ENCODE peak calls at places on chromosomes 16 and 17, in six cellular contexts. One of them, this sample, is unnamed.

GRCh38 chr17:1532836-1533602 is 16.6 kb upstream of the INPP5K start:
- DNase-seq in tibial nerve: no peak
- DNase-seq in pancreas: no peak
- DNase-seq in ovary: no peak
- DNase-seq in fibroblast of lung: peak; percentile 20
- DNase-seq in foreskin keratinocyte: no peak
- DNase-seq in this sample: no peak

GRCh38 chr16:48003226-48003907 is 152.4 kb downstream of the ABCC12 start:
- DNase-seq in ovary: no peak
- DNase-seq in pancreas: no peak
- DNase-seq in fibroblast of lung: no peak
- DNase-seq in tibial nerve: peak; percentile 22
- DNase-seq in foreskin keratinocyte: peak; percentile 96
- DNase-seq in this sample: no peak

GRCh38 chr17:45293413-45294211 is 23.2 kb downstream of the MAP3K14 start:
- DNase-seq in pancreas: no peak
- DNase-seq in foreskin keratinocyte: peak; percentile 66
- DNase-seq in ovary: peak; percentile 79
- DNase-seq in fibroblast of lung: peak; percentile 96
- DNase-seq in tibial nerve: peak; percentile 79
- DNase-seq in this sample: peak; percentile 87

GRCh38 chr17:56966277-56966676 is 5.4 kb upstream of the COIL start:
- DNase-seq in tibial nerve: no peak
- DNase-seq in pancreas: no peak
- DNase-seq in foreskin keratinocyte: no peak
- DNase-seq in fibroblast of lung: no peak
- DNase-seq in ovary: no peak
- DNase-seq in this sample: no peak

GRCh38 chr16:72677662-72678447 is 370.1 kb downstream of the ZFHX3 start:
- DNase-seq in tibial nerve: no peak
- DNase-seq in foreskin keratinocyte: peak; percentile 45
- DNase-seq in pancreas: no peak
- DNase-seq in fibroblast of lung: peak; percentile 74
- DNase-seq in ovary: no peak
- DNase-seq in this sample: no peak

GRCh38 chr16:28823719-28824547 is 1.1 kb downstream of the ATXN2L start:
- DNase-seq in foreskin keratinocyte: peak; percentile 95
- DNase-seq in pancreas: peak; percentile 95
- DNase-seq in tibial nerve: peak; percentile 95
- DNase-seq in ovary: peak; percentile 98
- DNase-seq in fibroblast of lung: peak; percentile 98
- DNase-seq in this sample: peak; percentile 76

GRCh38 chr17:80910043-80910442 is 81.6 kb upstream of the CHMP6 start:
- DNase-seq in foreskin keratinocyte: no peak
- DNase-seq in pancreas: peak; percentile 9
- DNase-seq in tibial nerve: no peak
- DNase-seq in ovary: no peak
- DNase-seq in fibroblast of lung: no peak
- DNase-seq in this sample: no peak

GRCh38 chr16:83530293-83530692 is 277.5 kb upstream of the HSBP1 start:
- DNase-seq in pancreas: no peak
- DNase-seq in foreskin keratinocyte: no peak
- DNase-seq in ovary: no peak
- DNase-seq in fibroblast of lung: no peak
- DNase-seq in tibial nerve: no peak
- DNase-seq in this sample: no peak

GRCh38 chr16:84207869-84208268 is 16.9 kb downstream of the ADAD2 start:
- DNase-seq in tibial nerve: no peak
- DNase-seq in foreskin keratinocyte: no peak
- DNase-seq in pancreas: no peak
- DNase-seq in ovary: no peak
- DNase-seq in fibroblast of lung: no peak
- DNase-seq in this sample: no peak

GRCh38 chr17:50683434-50684287 is 24.1 kb downstream of the ANKRD40 start:
- DNase-seq in fibroblast of lung: no peak
- DNase-seq in ovary: no peak
- DNase-seq in foreskin keratinocyte: no peak
- DNase-seq in tibial nerve: no peak
- DNase-seq in pancreas: peak; percentile 53
- DNase-seq in this sample: no peak

GRCh38 chr17:50682938-50683337 is 24.8 kb downstream of the ANKRD40 start:
- DNase-seq in foreskin keratinocyte: no peak
- DNase-seq in pancreas: no peak
- DNase-seq in tibial nerve: no peak
- DNase-seq in fibroblast of lung: no peak
- DNase-seq in ovary: no peak
- DNase-seq in this sample: no peak

GRCh38 chr17:50682441-50682840 is 25.3 kb downstream of the ANKRD40 start:
- DNase-seq in foreskin keratinocyte: no peak
- DNase-seq in pancreas: no peak
- DNase-seq in tibial nerve: no peak
- DNase-seq in ovary: no peak
- DNase-seq in fibroblast of lung: no peak
- DNase-seq in this sample: no peak

GRCh38 chr17:50680126-50680525 is 27.6 kb downstream of the ANKRD40 start:
- DNase-seq in foreskin keratinocyte: no peak
- DNase-seq in fibroblast of lung: no peak
- DNase-seq in ovary: peak; percentile 24
- DNase-seq in pancreas: no peak
- DNase-seq in tibial nerve: no peak
- DNase-seq in this sample: no peak

DNA sequence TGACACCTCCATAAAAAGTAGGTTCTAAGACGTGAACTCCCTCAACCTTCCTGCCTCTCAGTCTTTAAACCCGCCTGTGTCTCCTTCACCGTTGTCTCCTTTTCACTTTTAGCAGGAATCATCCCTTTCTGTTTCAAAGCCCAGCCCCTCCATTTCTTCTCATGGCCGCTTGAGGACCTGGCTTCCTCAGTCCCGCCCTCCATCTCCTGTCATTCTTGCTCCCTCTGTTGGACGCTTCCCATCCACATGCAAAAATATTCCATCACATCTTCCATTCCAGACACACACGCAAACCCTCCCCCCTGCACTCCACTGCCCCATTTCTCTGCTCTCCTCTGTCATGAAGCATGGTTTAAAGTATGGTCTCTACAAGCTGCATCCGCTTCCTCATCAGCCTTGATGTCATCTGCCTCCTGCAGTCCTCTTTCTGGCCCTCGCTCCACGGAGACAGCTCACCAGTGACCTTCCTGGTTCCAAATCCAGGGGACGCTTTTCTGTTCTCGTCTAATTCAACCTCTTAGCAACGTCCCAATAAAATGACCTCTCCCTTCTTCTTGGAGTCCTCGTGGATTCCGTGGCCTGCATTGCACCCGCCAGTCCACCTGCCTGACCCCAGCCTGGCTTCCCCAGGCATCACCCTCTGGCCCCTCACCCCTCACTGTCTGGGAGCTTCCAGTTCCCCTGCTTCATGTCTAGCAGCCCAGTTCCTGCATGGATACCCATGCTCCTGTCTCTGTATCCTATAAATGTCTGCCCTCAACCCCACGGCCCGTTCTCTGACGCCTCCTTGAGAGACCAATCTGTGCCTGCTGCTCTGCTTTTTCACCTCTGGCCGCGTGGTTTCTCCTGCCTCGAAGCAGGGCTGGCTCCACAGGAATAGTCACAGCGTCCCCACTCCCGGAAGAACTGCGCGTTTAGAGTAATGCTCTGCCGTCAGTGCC is 26.2 kb downstream of the ANKRD40 start:
- DNase-seq in foreskin keratinocyte: peak; percentile 47
- DNase-seq in pancreas: peak; percentile 51
- DNase-seq in tibial nerve: peak; percentile 70
- DNase-seq in ovary: no peak
- DNase-seq in fibroblast of lung: peak; percentile 80
- DNase-seq in this sample: no peak
- TF ChIP-seq CTCF in foreskin keratinocyte: peak; percentile 89
- TF ChIP-seq CTCF in pancreas: no peak
- TF ChIP-seq CTCF in tibial nerve: peak; percentile 20
- TF ChIP-seq CTCF in ovary: peak; percentile 64
- TF ChIP-seq CTCF in fibroblast of lung: peak; percentile 62
- TF ChIP-seq CTCF in this sample: no peak

GRCh38 chr16:4056161-4057105 is 59.8 kb downstream of the ADCY9 start:
- DNase-seq in foreskin keratinocyte: no peak
- DNase-seq in tibial nerve: no peak
- DNase-seq in fibroblast of lung: no peak
- DNase-seq in ovary: no peak
- DNase-seq in pancreas: no peak
- DNase-seq in this sample: no peak
- H3K27ac ChIP-seq in foreskin keratinocyte: no peak overlapping the region
- H3K27ac ChIP-seq in tibial nerve: no peak overlapping the region
- H3K27ac ChIP-seq in fibroblast of lung: no peak overlapping the region
- H3K27ac ChIP-seq in ovary: no peak overlapping the region
- H3K27ac ChIP-seq in pancreas: no peak overlapping the region
- H3K27ac ChIP-seq in this sample: peak overlapping the region; percentile 9

GRCh38 chr17:51585514-51586104 is 325.3 kb downstream of the UTP18 start:
- DNase-seq in tibial nerve: no peak
- DNase-seq in fibroblast of lung: no peak
- DNase-seq in pancreas: no peak
- DNase-seq in foreskin keratinocyte: no peak
- DNase-seq in ovary: peak; percentile 39
- DNase-seq in this sample: no peak
- TF ChIP-seq CTCF in tibial nerve: no peak
- TF ChIP-seq CTCF in fibroblast of lung: no peak
- TF ChIP-seq CTCF in pancreas: no peak
- TF ChIP-seq CTCF in foreskin keratinocyte: peak; percentile 65
- TF ChIP-seq CTCF in ovary: no peak
- TF ChIP-seq CTCF in this sample: peak; percentile 69

DNA sequence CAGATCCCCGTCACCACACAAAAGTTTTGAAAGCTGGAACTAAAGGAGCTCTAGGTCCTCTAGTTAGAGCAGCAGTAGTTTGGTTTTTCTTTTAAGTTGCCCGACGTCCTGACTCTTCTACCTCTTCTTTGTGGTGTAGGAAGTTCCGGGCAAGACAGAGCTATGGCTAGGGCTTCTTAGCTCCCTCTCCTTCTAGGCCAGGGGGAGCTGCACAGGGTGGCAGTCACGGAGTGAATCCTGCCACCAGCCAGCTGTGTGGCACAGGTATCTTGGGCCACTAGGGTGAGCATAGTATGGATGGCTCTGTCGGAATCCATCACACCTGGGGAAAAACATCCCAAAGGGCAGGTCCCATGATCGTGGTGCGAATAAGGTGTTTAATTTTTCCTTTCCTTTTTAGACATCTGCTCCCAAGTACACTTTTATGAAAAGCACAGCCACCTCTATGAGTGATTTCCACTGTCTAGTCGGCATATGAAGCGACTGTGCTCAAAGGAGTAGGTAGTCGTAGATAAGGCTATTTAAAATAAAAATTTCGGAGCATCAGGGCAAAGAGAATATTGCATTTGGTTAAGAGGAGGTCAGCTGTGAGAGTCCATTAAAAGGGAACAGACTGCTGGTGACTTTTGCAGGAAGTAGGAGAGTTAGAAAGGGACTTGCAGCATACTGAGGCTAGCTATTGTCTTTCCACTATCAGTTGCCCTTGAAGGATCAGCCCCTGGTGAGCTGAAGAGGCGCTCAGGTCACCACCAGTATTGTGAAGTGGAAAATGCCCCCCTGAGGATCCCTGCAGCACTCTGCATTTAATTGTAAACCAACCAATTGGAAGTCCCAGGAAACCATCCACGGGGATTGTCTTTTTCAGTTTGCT is 2.1 kb downstream of the PRKCA start:
- DNase-seq in pancreas: no peak
- DNase-seq in fibroblast of lung: peak; percentile 39
- DNase-seq in foreskin keratinocyte: no peak
- DNase-seq in ovary: no peak
- DNase-seq in tibial nerve: no peak
- DNase-seq in this sample: no peak
- H3K27ac ChIP-seq in pancreas: peak overlapping the region; percentile 71
- H3K27ac ChIP-seq in fibroblast of lung: peak overlapping the region; percentile 74
- H3K27ac ChIP-seq in foreskin keratinocyte: no peak overlapping the region
- H3K27ac ChIP-seq in ovary: peak overlapping the region; percentile 4
- H3K27ac ChIP-seq in tibial nerve: peak overlapping the region; percentile 88
- H3K27ac ChIP-seq in this sample: peak overlapping the region; percentile 89

DNA sequence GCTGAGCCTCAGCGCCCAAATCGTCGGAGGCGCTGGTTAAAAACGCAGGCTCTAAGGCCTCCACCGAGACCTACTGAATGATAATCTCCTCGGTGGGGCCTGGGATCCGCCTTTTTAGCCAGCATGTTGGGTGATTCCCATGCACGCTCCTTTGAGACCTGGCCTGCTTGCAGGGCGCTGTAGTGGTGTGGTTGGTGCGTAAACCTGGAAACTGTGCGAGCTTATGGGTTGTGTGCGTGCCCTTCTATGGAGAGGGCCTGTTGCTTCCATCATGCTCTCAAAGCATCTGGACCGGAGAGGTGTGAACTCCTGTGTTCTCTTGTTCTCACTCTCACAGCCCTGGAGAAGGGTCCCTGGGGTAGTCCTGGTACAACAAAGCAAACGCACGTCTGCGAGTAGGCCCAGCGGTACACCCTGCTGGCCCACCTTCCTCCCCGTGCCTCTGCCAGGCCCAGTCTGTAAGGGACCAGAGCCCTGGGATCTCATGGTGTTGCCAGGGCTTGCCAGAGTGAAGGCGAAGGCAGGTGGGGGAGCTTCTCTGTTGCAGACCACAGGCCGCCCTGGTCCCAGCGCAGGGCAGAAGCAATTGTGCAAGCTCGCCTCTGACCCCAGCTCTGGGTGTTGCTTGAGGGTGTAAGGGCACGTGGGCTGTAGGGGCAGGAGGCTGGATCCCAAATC is 759 bp upstream of the LRRC75A start:
- DNase-seq in tibial nerve: no peak
- DNase-seq in ovary: no peak
- DNase-seq in pancreas: no peak
- DNase-seq in foreskin keratinocyte: no peak
- DNase-seq in fibroblast of lung: no peak
- DNase-seq in this sample: no peak
- TF ChIP-seq CTCF in tibial nerve: no peak
- TF ChIP-seq CTCF in ovary: no peak
- TF ChIP-seq CTCF in pancreas: no peak
- TF ChIP-seq CTCF in foreskin keratinocyte: no peak
- TF ChIP-seq CTCF in fibroblast of lung: no peak
- TF ChIP-seq CTCF in this sample: no peak

GRCh38 chr17:11292491-11292890 is 51.5 kb downstream of the SHISA6 start:
- DNase-seq in tibial nerve: no peak
- DNase-seq in foreskin keratinocyte: no peak
- DNase-seq in pancreas: no peak
- DNase-seq in fibroblast of lung: no peak
- DNase-seq in ovary: no peak
- DNase-seq in this sample: no peak
- H3K27ac ChIP-seq in tibial nerve: no peak overlapping the region
- H3K27ac ChIP-seq in foreskin keratinocyte: no peak overlapping the region
- H3K27ac ChIP-seq in pancreas: no peak overlapping the region
- H3K27ac ChIP-seq in fibroblast of lung: no peak overlapping the region
- H3K27ac ChIP-seq in ovary: no peak overlapping the region
- H3K27ac ChIP-seq in this sample: no peak overlapping the region

DNA sequence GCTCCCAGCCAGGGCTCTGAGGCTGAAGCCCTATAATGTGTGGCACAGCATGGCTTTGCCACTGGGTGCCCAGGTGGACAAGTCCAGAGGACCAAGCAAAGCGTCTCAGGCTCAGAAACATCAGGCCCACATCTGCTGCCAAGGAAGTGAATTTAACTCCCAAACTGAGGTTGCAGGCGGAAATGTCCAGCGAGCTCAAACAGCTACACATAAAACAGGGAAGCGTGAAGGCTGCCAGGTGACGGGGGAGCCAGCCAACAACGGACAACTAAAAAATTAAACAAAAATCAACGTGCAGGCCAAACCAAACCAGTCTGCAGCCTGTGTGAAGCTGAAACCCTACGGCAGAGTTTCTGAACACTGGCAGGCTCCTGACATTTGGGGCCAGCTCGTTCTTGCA is 2.5 kb downstream of the TK1 start:
- DNase-seq in pancreas: no peak
- DNase-seq in fibroblast of lung: no peak
- DNase-seq in foreskin keratinocyte: no peak
- DNase-seq in tibial nerve: no peak
- DNase-seq in ovary: peak; percentile 78
- DNase-seq in this sample: no peak
- TF ChIP-seq CTCF in pancreas: no peak
- TF ChIP-seq CTCF in fibroblast of lung: no peak
- TF ChIP-seq CTCF in foreskin keratinocyte: no peak
- TF ChIP-seq CTCF in tibial nerve: no peak
- TF ChIP-seq CTCF in ovary: no peak
- TF ChIP-seq CTCF in this sample: no peak

This sample was measured in Panc1.